ENCODE peak calls at places on chromosomes 1 and 21, in nine cellular contexts. G, F, X, T, V, B, P, I and K are unnamed samples.

GRCh38 chr1:179079113-179079761 is 2.6 kb upstream of the TOR3A start:
- DNase-seq in I (peak; percentile 83), X (peak; percentile 69), B (peak; percentile 87), P (peak; percentile 9), F (peak; percentile 68), T (no peak), V (no peak), G (peak; percentile 27), K (no peak)

GRCh38 chr1:196779093-196779492 is 4.5 kb downstream of the CFHR3 start:
- DNase-seq in V (no peak), B (no peak), X (peak; percentile 0), G (no peak), T (no peak), P (no peak), F (no peak), I (peak; percentile 1), K (no peak)

GRCh38 chr1:163083690-163084089 is 14.5 kb downstream of the RGS4 start:
- DNase-seq in G (no peak), P (no peak), B (no peak), F (no peak), T (no peak), V (no peak), X (no peak), I (no peak), K (no peak)

GRCh38 chr1:38025233-38025632 is 12.7 kb downstream of the UTP11 start:
- DNase-seq in X (no peak), F (no peak), G (no peak), I (no peak), B (no peak), T (no peak), P (no peak), V (no peak), K (no peak)

GRCh38 chr1:110390692-110391232 is at the start of gene SLC16A4:
- DNase-seq in I (no peak), B (no peak), P (no peak), X (peak; percentile 34), T (no peak), F (no peak), V (no peak), G (no peak), K (no peak)

GRCh38 chr1:200714504-200715187 is 24.0 kb upstream of the CAMSAP2 start:
- DNase-seq in G (no peak), F (no peak), P (no peak), V (no peak), B (no peak), T (no peak), X (no peak), I (no peak), K (no peak)

GRCh38 chr1:226987623-226988336 is 47.7 kb downstream of the COQ8A start:
- DNase-seq in V (peak; percentile 56), F (no peak), B (no peak), P (no peak), G (no peak), X (peak; percentile 35), T (no peak), I (no peak), K (no peak)

GRCh38 chr21:46079357-46080170 is 18.3 kb upstream of the COL6A2 start:
- DNase-seq in V (peak; percentile 76), P (no peak), B (no peak), F (no peak), G (no peak), I (peak; percentile 47), T (no peak), X (peak; percentile 43), K (no peak)

GRCh38 chr21:38327984-38328383 is 71.2 kb downstream of the KCNJ15 start:
- DNase-seq in T (no peak), G (no peak), P (no peak), B (no peak), X (no peak), F (no peak), V (no peak), I (no peak), K (no peak)

GRCh38 chr1:190579517-190580193 is 102.0 kb upstream of the BRINP3 start:
- DNase-seq in I (no peak), P (no peak), V (no peak), X (no peak), T (no peak), B (no peak), G (no peak), F (no peak), K (no peak)

GRCh38 chr1:154407866-154408777 is 3.0 kb downstream of the IL6R start:
- DNase-seq in T (no peak), P (no peak), G (no peak), X (no peak), V (no peak), I (no peak), F (peak; percentile 48), B (no peak), K (no peak)

GRCh38 chr1:241985787-241986186 is 13.1 kb downstream of the MAP1LC3C start:
- DNase-seq in P (no peak), V (no peak), T (no peak), F (no peak), I (peak; percentile 51), G (no peak), X (peak; percentile 69), B (peak; percentile 11), K (no peak)

GRCh38 chr21:45153358-45154318 is 79.3 kb downstream of the ADARB1 start:
- DNase-seq in T (no peak), G (no peak), F (peak; percentile 16), B (no peak), I (peak; percentile 87), X (no peak), V (peak; percentile 49), P (no peak), K (no peak)

GRCh38 chr1:43446388-43446740 is 7.4 kb downstream of the HYI start:
- DNase-seq in T (no peak), V (no peak), F (no peak), B (no peak), I (no peak), P (no peak), G (no peak), X (no peak), K (no peak)

GRCh38 chr1:153231800-153232199 is 14.4 kb downstream of the PRR9 start:
- DNase-seq in V (no peak), B (no peak), F (no peak), G (no peak), I (peak; percentile 17), P (no peak), T (no peak), X (no peak), K (no peak)

GRCh38 chr1:210764536-210764935 is 369.4 kb downstream of the KCNH1 start:
- DNase-seq in X (no peak), V (no peak), F (no peak), P (no peak), B (no peak), G (no peak), T (no peak), I (no peak), K (no peak)